ENCODE peak calls at places on chromosomes 11 and 22, in ten cellular contexts. L, M, E, Z, S, H, V, T, N and C are unnamed samples.

GRCh38 chr11:129997513-129997912 is 5.1 kb downstream of the PRDM10 start:
- DNase-seq in L (no peak), M (no peak), E (no peak), Z (no peak), S (no peak), H (no peak), V (no peak), T (no peak), N (no peak), C (no peak)

GRCh38 chr11:104011031-104011430 is 25.4 kb upstream of the DDI1 start:
- DNase-seq in L (no peak), M (no peak), E (no peak), Z (no peak), S (no peak), H (no peak), V (no peak), T (no peak), N (no peak), C (no peak)

GRCh38 chr11:1167256-1167655 is 9.5 kb downstream of the MUC5AC start:
- DNase-seq in L (no peak), M (no peak), E (no peak), Z (no peak), S (no peak), H (no peak), V (no peak), T (peak), N (no peak), C (no peak)

GRCh38 chr22:24419480-24419860 is 7.9 kb upstream of the ADORA2A start:
- DNase-seq in L (no peak), M (no peak), E (no peak), Z (no peak), S (no peak), H (no peak), V (no peak), T (no peak), N (no peak), C (no peak)

GRCh38 chr11:115684135-115684534 is 179.9 kb upstream of the CADM1 start:
- DNase-seq in L (no peak), M (no peak), E (no peak), Z (no peak), S (no peak), H (no peak), V (no peak), T (no peak), N (no peak), C (no peak)

GRCh38 chr22:49566141-49566541 is 261.5 kb downstream of the BRD1 start:
- DNase-seq in L (no peak), M (no peak), E (no peak), Z (no peak), S (no peak), H (no peak), V (no peak), T (no peak), N (no peak), C (no peak)

GRCh38 chr11:123558536-123559315 is 95.7 kb downstream of the SCN3B start:
- DNase-seq in L (no peak), M (no peak), E (no peak), Z (no peak), S (no peak), H (no peak), V (no peak), T (no peak), N (no peak), C (no peak)

GRCh38 chr22:19957445-19957844 is 15.8 kb upstream of the TXNRD2 start:
- DNase-seq in L (no peak), M (no peak), E (no peak), Z (no peak), S (no peak), H (no peak), V (no peak), T (no peak), N (no peak), C (no peak)

GRCh38 chr11:17021550-17021949 is 7.3 kb upstream of the PLEKHA7 start:
- DNase-seq in L (no peak), M (no peak), E (no peak), Z (peak), S (no peak), H (no peak), V (peak), T (no peak), N (peak), C (no peak)

GRCh38 chr11:67309166-67309565 is 5.8 kb downstream of the SSH3 start:
- DNase-seq in L (no peak), M (no peak), E (no peak), Z (no peak), S (no peak), H (no peak), V (no peak), T (peak), N (no peak), C (no peak)

GRCh38 chr11:94130589-94131362 is 2.1 kb downstream of the PANX1 start:
- DNase-seq in L (no peak), M (no peak), E (no peak), Z (peak), S (peak), H (no peak), V (no peak), T (peak), N (no peak), C (no peak)

GRCh38 chr11:120648706-120649250 is 137.2 kb downstream of the GRIK4 start:
- DNase-seq in L (no peak), M (no peak), E (no peak), Z (no peak), S (no peak), H (no peak), V (no peak), T (no peak), N (no peak), C (no peak)

GRCh38 chr11:32034680-32035079 is 56.2 kb upstream of the RCN1 start:
- DNase-seq in L (no peak), M (no peak), E (no peak), Z (peak), S (no peak), H (no peak), V (no peak), T (no peak), N (no peak), C (no peak)

GRCh38 chr11:20162340-20162739 is 2.1 kb upstream of the DBX1 start:
- DNase-seq in L (no peak), M (no peak), E (no peak), Z (no peak), S (no peak), H (no peak), V (peak), T (no peak), N (no peak), C (no peak)

GRCh38 chr22:37113757-37114156 is 4.2 kb upstream of the TMPRSS6 start:
- DNase-seq in L (no peak), M (no peak), E (no peak), Z (no peak), S (no peak), H (no peak), V (no peak), T (no peak), N (no peak), C (no peak)